ENCODE peak calls at places on chromosomes 16 and 17, in five cellular contexts. X, W, D, V and K are unnamed samples.

GRCh38 chr16:88973007-88973410 is 4.0 kb downstream of the CBFA2T3 start:
- DNase-seq in D (no peak), W (no peak), V (no peak), X (no peak), K (no peak)

GRCh38 chr16:68382296-68382718 is 66.0 kb downstream of the SMPD3 start:
- DNase-seq in X (no peak), D (no peak), V (no peak), W (no peak), K (peak)

GRCh38 chr17:39617446-39618251 is 9.1 kb upstream of the PPP1R1B start:
- DNase-seq in W (peak), D (peak), X (peak), V (peak), K (peak)

GRCh38 chr16:25656639-25657038 is 35.1 kb upstream of the HS3ST4 start:
- DNase-seq in V (no peak), X (no peak), D (no peak), W (no peak), K (no peak)

GRCh38 chr17:82931696-82932060 is 91.9 kb upstream of the ZNF750 start:
- DNase-seq in W (peak), D (no peak), V (no peak), X (no peak), K (peak)

GRCh38 chr16:694187-694862 is 4.1 kb upstream of the WDR24 start:
- DNase-seq in X (no peak), V (no peak), D (no peak), W (no peak), K (no peak)

GRCh38 chr16:2350500-2350899 is 10.0 kb upstream of the ABCA3 start:
- DNase-seq in X (no peak), D (peak), V (no peak), W (no peak), K (no peak)

GRCh38 chr16:27449434-27450188 is 47.6 kb downstream of the IL21R start:
- DNase-seq in D (no peak), V (peak), X (no peak), W (no peak), K (no peak)

GRCh38 chr17:60127068-60128064 is 22.4 kb upstream of the CA4 start:
- DNase-seq in W (no peak), X (no peak), D (no peak), V (no peak), K (no peak)

GRCh38 chr16:50684823-50685455 is 3.8 kb upstream of the SNX20 start:
- DNase-seq in W (no peak), V (no peak), X (no peak), D (no peak), K (no peak)

GRCh38 chr17:80989586-80989913 is 2.1 kb upstream of the CHMP6 start:
- DNase-seq in X (no peak), D (no peak), W (no peak), V (no peak), K (no peak)

GRCh38 chr16:72125635-72126428 is 32.2 kb downstream of the DHX38 start:
- DNase-seq in V (no peak), W (no peak), X (no peak), D (no peak), K (no peak)

GRCh38 chr17:79986441-79987186 is 49.1 kb downstream of the TBC1D16 start:
- DNase-seq in X (no peak), V (no peak), D (no peak), W (no peak), K (no peak)

GRCh38 chr17:81428121-81428515 is 32.9 kb downstream of the BAHCC1 start:
- DNase-seq in D (no peak), W (no peak), X (no peak), V (no peak), K (peak)

GRCh38 chr17:34406196-34406595 is 43.2 kb upstream of the CCL1 start:
- DNase-seq in X (no peak), V (no peak), D (no peak), W (no peak), K (no peak)

GRCh38 chr17:44922136-44922535 is 6.8 kb upstream of the GFAP start:
- DNase-seq in W (no peak), V (no peak), D (no peak), X (no peak), K (no peak)

GRCh38 chr17:37791434-37791833 is 46.6 kb upstream of the HNF1B start:
- DNase-seq in D (peak), X (peak), W (peak), V (peak), K (peak)

GRCh38 chr17:34012709-34013375 is 242.2 kb upstream of the CCL2 start:
- DNase-seq in W (no peak), D (no peak), X (no peak), V (no peak), K (no peak)

GRCh38 chr17:16952401-16952800 is 19.5 kb downstream of the TNFRSF13B start:
- DNase-seq in V (no peak), W (no peak), D (no peak), X (no peak), K (no peak)

GRCh38 chr17:3539881-3540540 is 17.6 kb downstream of the TRPV3 start:
- DNase-seq in V (no peak), W (no peak), D (no peak), X (no peak), K (no peak)

GRCh38 chr16:31305219-31305618 is 45.4 kb downstream of the ITGAM start:
- DNase-seq in D (no peak), W (no peak), V (no peak), X (no peak), K (no peak)

GRCh38 chr16:20300312-20301097 is 26.8 kb downstream of the GP2 start:
- DNase-seq in X (peak), D (peak), V (no peak), W (peak), K (peak)